ENCODE peak calls at places on chromosomes 3 and 15, in eight cellular contexts. One of them, this sample, is unnamed.

GRCh38 chr3:173586176-173586575 is 188.6 kb downstream of the NLGN1 start:
- DNase-seq in epithelial cell of esophagus: no peak
- DNase-seq in cardiac muscle cell: no peak
- DNase-seq in CD8-positive, alpha-beta memory T cell: no peak
- DNase-seq in neural progenitor cell: no peak
- DNase-seq in A549: no peak
- DNase-seq in right cardiac atrium: no peak
- DNase-seq in OCI-LY7: no peak
- DNase-seq in this sample: no peak

GRCh38 chr15:98425173-98425572 is 223.2 kb upstream of the IGF1R start:
- DNase-seq in epithelial cell of esophagus: no peak
- DNase-seq in OCI-LY7: no peak
- DNase-seq in A549: no peak
- DNase-seq in CD8-positive, alpha-beta memory T cell: no peak
- DNase-seq in right cardiac atrium: no peak
- DNase-seq in cardiac muscle cell: no peak
- DNase-seq in neural progenitor cell: no peak
- DNase-seq in this sample: no peak

GRCh38 chr3:106114220-106114619 is 245.4 kb upstream of the CBLB start:
- DNase-seq in neural progenitor cell: no peak
- DNase-seq in cardiac muscle cell: no peak
- DNase-seq in OCI-LY7: no peak
- DNase-seq in epithelial cell of esophagus: no peak
- DNase-seq in A549: no peak
- DNase-seq in right cardiac atrium: no peak
- DNase-seq in CD8-positive, alpha-beta memory T cell: no peak
- DNase-seq in this sample: no peak

GRCh38 chr3:197787412-197787811 is 3.6 kb upstream of the LRCH3 start:
- DNase-seq in right cardiac atrium: no peak
- DNase-seq in cardiac muscle cell: no peak
- DNase-seq in neural progenitor cell: no peak
- DNase-seq in A549: no peak
- DNase-seq in CD8-positive, alpha-beta memory T cell: no peak
- DNase-seq in OCI-LY7: no peak
- DNase-seq in epithelial cell of esophagus: no peak
- DNase-seq in this sample: no peak

GRCh38 chr3:42183991-42184621 is 81.9 kb downstream of the CCK start:
- DNase-seq in CD8-positive, alpha-beta memory T cell: no peak
- DNase-seq in right cardiac atrium: no peak
- DNase-seq in epithelial cell of esophagus: no peak
- DNase-seq in A549: no peak
- DNase-seq in cardiac muscle cell: no peak
- DNase-seq in OCI-LY7: no peak
- DNase-seq in neural progenitor cell: no peak
- DNase-seq in this sample: no peak

GRCh38 chr3:56930706-56931105 is 129.0 kb upstream of the ARHGEF3 start:
- DNase-seq in OCI-LY7: no peak
- DNase-seq in A549: no peak
- DNase-seq in CD8-positive, alpha-beta memory T cell: no peak
- DNase-seq in neural progenitor cell: no peak
- DNase-seq in cardiac muscle cell: no peak
- DNase-seq in right cardiac atrium: no peak
- DNase-seq in epithelial cell of esophagus: peak; percentile 87
- DNase-seq in this sample: no peak

GRCh38 chr15:68302729-68303128 is 25.2 kb downstream of the FEM1B start:
- DNase-seq in CD8-positive, alpha-beta memory T cell: no peak
- DNase-seq in neural progenitor cell: no peak
- DNase-seq in right cardiac atrium: no peak
- DNase-seq in OCI-LY7: no peak
- DNase-seq in A549: no peak
- DNase-seq in epithelial cell of esophagus: no peak
- DNase-seq in cardiac muscle cell: no peak
- DNase-seq in this sample: no peak

GRCh38 chr15:48582472-48583235 is 62.9 kb downstream of the FBN1 start:
- DNase-seq in CD8-positive, alpha-beta memory T cell: no peak
- DNase-seq in right cardiac atrium: peak; percentile 60
- DNase-seq in cardiac muscle cell: no peak
- DNase-seq in epithelial cell of esophagus: peak; percentile 53
- DNase-seq in neural progenitor cell: no peak
- DNase-seq in A549: no peak
- DNase-seq in OCI-LY7: no peak
- DNase-seq in this sample: no peak

GRCh38 chr15:89192771-89193170 is 28.6 kb downstream of the RLBP1 start:
- DNase-seq in A549: no peak
- DNase-seq in cardiac muscle cell: no peak
- DNase-seq in OCI-LY7: no peak
- DNase-seq in CD8-positive, alpha-beta memory T cell: no peak
- DNase-seq in right cardiac atrium: no peak
- DNase-seq in epithelial cell of esophagus: no peak
- DNase-seq in neural progenitor cell: no peak
- DNase-seq in this sample: no peak

GRCh38 chr3:160885791-160886286 is 129.8 kb downstream of the PPM1L start:
- DNase-seq in neural progenitor cell: peak; percentile 59
- DNase-seq in cardiac muscle cell: peak; percentile 68
- DNase-seq in A549: no peak
- DNase-seq in OCI-LY7: no peak
- DNase-seq in CD8-positive, alpha-beta memory T cell: no peak
- DNase-seq in epithelial cell of esophagus: peak; percentile 8
- DNase-seq in right cardiac atrium: peak; percentile 90
- DNase-seq in this sample: no peak

GRCh38 chr3:143824675-143825074 is 23.6 kb downstream of the SLC9A9 start:
- DNase-seq in OCI-LY7: no peak
- DNase-seq in CD8-positive, alpha-beta memory T cell: no peak
- DNase-seq in A549: no peak
- DNase-seq in right cardiac atrium: no peak
- DNase-seq in cardiac muscle cell: no peak
- DNase-seq in neural progenitor cell: no peak
- DNase-seq in epithelial cell of esophagus: no peak
- DNase-seq in this sample: no peak

GRCh38 chr3:72661115-72661457 is 187.2 kb downstream of the SHQ1 start:
- DNase-seq in OCI-LY7: no peak
- DNase-seq in CD8-positive, alpha-beta memory T cell: no peak
- DNase-seq in epithelial cell of esophagus: peak; percentile 95
- DNase-seq in cardiac muscle cell: no peak
- DNase-seq in right cardiac atrium: peak; percentile 69
- DNase-seq in A549: peak; percentile 77
- DNase-seq in neural progenitor cell: no peak
- DNase-seq in this sample: no peak

GRCh38 chr3:126961191-126961790 is 21.6 kb upstream of the PLXNA1 start:
- DNase-seq in A549: no peak
- DNase-seq in neural progenitor cell: no peak
- DNase-seq in OCI-LY7: no peak
- DNase-seq in CD8-positive, alpha-beta memory T cell: no peak
- DNase-seq in cardiac muscle cell: no peak
- DNase-seq in epithelial cell of esophagus: peak; percentile 89
- DNase-seq in right cardiac atrium: peak; percentile 94
- DNase-seq in this sample: no peak

GRCh38 chr3:58668247-58668646 is 1.7 kb upstream of the FAM3D start:
- DNase-seq in A549: no peak
- DNase-seq in cardiac muscle cell: no peak
- DNase-seq in neural progenitor cell: no peak
- DNase-seq in OCI-LY7: no peak
- DNase-seq in epithelial cell of esophagus: no peak
- DNase-seq in right cardiac atrium: no peak
- DNase-seq in CD8-positive, alpha-beta memory T cell: no peak
- DNase-seq in this sample: no peak

GRCh38 chr3:141407043-141407442 is 38.7 kb downstream of the ZBTB38 start:
- DNase-seq in CD8-positive, alpha-beta memory T cell: no peak
- DNase-seq in OCI-LY7: no peak
- DNase-seq in right cardiac atrium: no peak
- DNase-seq in cardiac muscle cell: no peak
- DNase-seq in neural progenitor cell: no peak
- DNase-seq in epithelial cell of esophagus: peak; percentile 95
- DNase-seq in A549: no peak
- DNase-seq in this sample: no peak

GRCh38 chr3:178320481-178321352 is 215.5 kb upstream of the KCNMB2 start:
- DNase-seq in epithelial cell of esophagus: peak; percentile 70
- DNase-seq in neural progenitor cell: no peak
- DNase-seq in A549: no peak
- DNase-seq in cardiac muscle cell: peak; percentile 91
- DNase-seq in OCI-LY7: no peak
- DNase-seq in right cardiac atrium: peak; percentile 85
- DNase-seq in CD8-positive, alpha-beta memory T cell: no peak
- DNase-seq in this sample: no peak

GRCh38 chr15:73265536-73266153 is 103.1 kb downstream of the HCN4 start:
- DNase-seq in cardiac muscle cell: peak; percentile 71
- DNase-seq in epithelial cell of esophagus: peak; percentile 68
- DNase-seq in CD8-positive, alpha-beta memory T cell: peak; percentile 15
- DNase-seq in right cardiac atrium: peak; percentile 61
- DNase-seq in A549: peak; percentile 66
- DNase-seq in neural progenitor cell: peak; percentile 76
- DNase-seq in OCI-LY7: peak; percentile 46
- DNase-seq in this sample: peak; percentile 83

GRCh38 chr15:57640935-57641682 is 49.4 kb downstream of the MYZAP start:
- DNase-seq in CD8-positive, alpha-beta memory T cell: no peak
- DNase-seq in neural progenitor cell: peak; percentile 44
- DNase-seq in A549: peak; percentile 63
- DNase-seq in cardiac muscle cell: peak; percentile 32
- DNase-seq in right cardiac atrium: no peak
- DNase-seq in epithelial cell of esophagus: peak; percentile 40
- DNase-seq in OCI-LY7: peak; percentile 11
- DNase-seq in this sample: peak; percentile 63

GRCh38 chr3:194259982-194260856 is 90.9 kb downstream of the CPN2 start:
- DNase-seq in A549: no peak
- DNase-seq in epithelial cell of esophagus: peak; percentile 36
- DNase-seq in neural progenitor cell: no peak
- DNase-seq in CD8-positive, alpha-beta memory T cell: no peak
- DNase-seq in cardiac muscle cell: no peak
- DNase-seq in OCI-LY7: no peak
- DNase-seq in right cardiac atrium: no peak
- DNase-seq in this sample: no peak

GRCh38 chr15:47857384-47858168 is 140.3 kb downstream of the SEMA6D start:
- DNase-seq in epithelial cell of esophagus: no peak
- DNase-seq in OCI-LY7: no peak
- DNase-seq in A549: no peak
- DNase-seq in right cardiac atrium: no peak
- DNase-seq in CD8-positive, alpha-beta memory T cell: no peak
- DNase-seq in cardiac muscle cell: no peak
- DNase-seq in neural progenitor cell: no peak
- DNase-seq in this sample: no peak

GRCh38 chr3:16480861-16481569 is 32.5 kb downstream of the RFTN1 start:
- DNase-seq in CD8-positive, alpha-beta memory T cell: peak; percentile 18
- DNase-seq in right cardiac atrium: no peak
- DNase-seq in epithelial cell of esophagus: no peak
- DNase-seq in cardiac muscle cell: no peak
- DNase-seq in OCI-LY7: peak; percentile 62
- DNase-seq in neural progenitor cell: peak; percentile 26
- DNase-seq in A549: no peak
- DNase-seq in this sample: no peak

GRCh38 chr15:88949734-88950400 is 36.7 kb upstream of the MFGE8 start:
- DNase-seq in cardiac muscle cell: no peak
- DNase-seq in right cardiac atrium: no peak
- DNase-seq in epithelial cell of esophagus: no peak
- DNase-seq in OCI-LY7: no peak
- DNase-seq in CD8-positive, alpha-beta memory T cell: no peak
- DNase-seq in neural progenitor cell: no peak
- DNase-seq in A549: no peak
- DNase-seq in this sample: no peak

DNA sequence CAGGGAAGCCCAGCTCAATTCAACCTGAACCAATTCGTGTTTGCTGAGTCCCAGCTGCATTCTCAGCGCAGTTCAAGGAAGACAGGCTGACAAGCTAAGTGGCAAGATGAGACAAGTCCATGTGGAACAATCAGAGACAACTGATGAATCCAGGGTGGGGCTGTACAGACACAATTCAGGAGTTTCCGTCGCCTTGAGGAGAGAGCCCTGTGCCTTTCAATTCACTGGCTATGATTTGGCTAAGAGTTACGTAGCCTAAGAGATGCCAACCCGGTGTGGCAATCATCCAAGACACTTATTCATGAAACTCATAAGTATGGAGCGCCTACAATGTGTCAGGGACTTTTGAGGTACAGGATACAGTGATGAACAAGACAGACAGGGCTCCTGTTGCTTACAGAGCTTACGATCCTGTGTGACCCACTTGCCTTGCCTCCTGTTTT is 15.5 kb upstream of the ZBED2 start:
- DNase-seq in CD8-positive, alpha-beta memory T cell: no peak
- DNase-seq in neural progenitor cell: no peak
- DNase-seq in right cardiac atrium: no peak
- DNase-seq in A549: no peak
- DNase-seq in OCI-LY7: no peak
- DNase-seq in epithelial cell of esophagus: peak; percentile 100
- DNase-seq in cardiac muscle cell: no peak
- DNase-seq in this sample: no peak
- H3K4me3 ChIP-seq in CD8-positive, alpha-beta memory T cell: peak overlapping the region; percentile 47
- H3K4me3 ChIP-seq in neural progenitor cell: no peak overlapping the region
- H3K4me3 ChIP-seq in right cardiac atrium: no peak overlapping the region
- H3K4me3 ChIP-seq in A549: no peak overlapping the region
- H3K4me3 ChIP-seq in OCI-LY7: no peak overlapping the region
- H3K4me3 ChIP-seq in epithelial cell of esophagus: no peak overlapping the region
- H3K4me3 ChIP-seq in cardiac muscle cell: no peak overlapping the region
- H3K4me3 ChIP-seq in this sample: no peak overlapping the region

GRCh38 chr3:48896991-48897390 is 1.7 kb downstream of the SLC25A20 start:
- DNase-seq in A549: no peak
- DNase-seq in neural progenitor cell: no peak
- DNase-seq in cardiac muscle cell: no peak
- DNase-seq in OCI-LY7: no peak
- DNase-seq in CD8-positive, alpha-beta memory T cell: no peak
- DNase-seq in epithelial cell of esophagus: no peak
- DNase-seq in right cardiac atrium: no peak
- DNase-seq in this sample: no peak
- H3K4me3 ChIP-seq in A549: no peak overlapping the region
- H3K4me3 ChIP-seq in neural progenitor cell: no peak overlapping the region
- H3K4me3 ChIP-seq in cardiac muscle cell: no peak overlapping the region
- H3K4me3 ChIP-seq in OCI-LY7: no peak overlapping the region
- H3K4me3 ChIP-seq in CD8-positive, alpha-beta memory T cell: no peak overlapping the region
- H3K4me3 ChIP-seq in epithelial cell of esophagus: no peak overlapping the region
- H3K4me3 ChIP-seq in right cardiac atrium: no peak overlapping the region
- H3K4me3 ChIP-seq in this sample: no peak overlapping the region

GRCh38 chr3:136676009-136676408 is 76.2 kb downstream of the STAG1 start:
- DNase-seq in cardiac muscle cell: no peak
- DNase-seq in OCI-LY7: no peak
- DNase-seq in CD8-positive, alpha-beta memory T cell: no peak
- DNase-seq in right cardiac atrium: no peak
- DNase-seq in neural progenitor cell: no peak
- DNase-seq in epithelial cell of esophagus: no peak
- DNase-seq in A549: no peak
- DNase-seq in this sample: no peak
- H3K4me3 ChIP-seq in cardiac muscle cell: no peak overlapping the region
- H3K4me3 ChIP-seq in OCI-LY7: no peak overlapping the region
- H3K4me3 ChIP-seq in CD8-positive, alpha-beta memory T cell: no peak overlapping the region
- H3K4me3 ChIP-seq in right cardiac atrium: no peak overlapping the region
- H3K4me3 ChIP-seq in neural progenitor cell: no peak overlapping the region
- H3K4me3 ChIP-seq in epithelial cell of esophagus: no peak overlapping the region
- H3K4me3 ChIP-seq in A549: no peak overlapping the region
- H3K4me3 ChIP-seq in this sample: no peak overlapping the region

DNA sequence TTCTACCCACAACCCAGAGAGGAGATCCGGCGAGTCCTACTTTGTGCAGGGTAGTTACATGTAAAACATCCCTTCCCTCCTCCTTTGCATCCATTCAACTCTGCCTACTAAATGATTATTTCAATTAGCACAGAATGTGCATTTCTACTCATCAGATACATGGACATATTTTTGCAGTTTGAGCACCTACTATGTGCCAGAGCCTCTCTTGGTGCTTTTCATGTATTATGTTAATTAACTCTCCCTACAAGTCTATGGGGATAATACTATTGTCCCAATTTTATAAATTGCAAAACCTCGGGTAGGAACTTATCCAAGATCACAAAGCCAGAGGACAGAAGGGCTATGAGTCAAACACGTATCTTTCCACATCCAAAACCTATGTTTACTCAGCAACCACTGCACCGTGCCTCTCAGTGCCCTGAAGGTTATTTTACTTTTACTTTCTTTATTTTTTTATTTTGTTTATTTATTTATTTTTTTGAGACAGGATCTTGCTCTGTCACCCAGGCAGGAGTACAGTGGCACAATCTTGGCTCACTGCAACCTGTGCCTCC is 432.8 kb downstream of the MAGI1 start:
- DNase-seq in CD8-positive, alpha-beta memory T cell: no peak
- DNase-seq in neural progenitor cell: no peak
- DNase-seq in cardiac muscle cell: no peak
- DNase-seq in epithelial cell of esophagus: peak; percentile 77
- DNase-seq in A549: no peak
- DNase-seq in OCI-LY7: no peak
- DNase-seq in right cardiac atrium: no peak
- DNase-seq in this sample: no peak
- H3K4me3 ChIP-seq in CD8-positive, alpha-beta memory T cell: no peak overlapping the region
- H3K4me3 ChIP-seq in neural progenitor cell: no peak overlapping the region
- H3K4me3 ChIP-seq in cardiac muscle cell: no peak overlapping the region
- H3K4me3 ChIP-seq in epithelial cell of esophagus: no peak overlapping the region
- H3K4me3 ChIP-seq in A549: no peak overlapping the region
- H3K4me3 ChIP-seq in OCI-LY7: no peak overlapping the region
- H3K4me3 ChIP-seq in right cardiac atrium: no peak overlapping the region
- H3K4me3 ChIP-seq in this sample: no peak overlapping the region